ENCODE peak calls at places on chromosome 2, in ten cellular contexts. B, D, Z, H, C, L, S, F, J and V are unnamed samples.

GRCh38 chr2:63053889-63054725 is 3.5 kb downstream of the OTX1 start:
- DNase-seq in S (peak; percentile 8), Z (peak; percentile 89), F (no peak), C (no peak), H (no peak), D (peak; percentile 41), B (no peak), J (no peak), L (no peak), V (no peak)

GRCh38 chr2:215621389-215621788 is 185.5 kb upstream of the FN1 start:
- DNase-seq in H (no peak), Z (no peak), F (peak; percentile 42), D (no peak), C (no peak), J (no peak), B (no peak), S (no peak), L (no peak), V (no peak)

GRCh38 chr2:96315005-96315399 is 9.7 kb upstream of the SNRNP200 start:
- DNase-seq in H (no peak), J (no peak), B (no peak), C (no peak), L (no peak), D (no peak), Z (no peak), F (peak; percentile 16), S (no peak), V (no peak)

GRCh38 chr2:29035346-29035745 is 39.0 kb downstream of the PCARE start:
- DNase-seq in F (no peak), B (no peak), J (no peak), S (no peak), D (no peak), L (no peak), C (no peak), Z (peak; percentile 32), H (no peak), V (no peak)

GRCh38 chr2:233418761-233419625 is 64.7 kb downstream of the DGKD start:
- DNase-seq in L (peak; percentile 64), D (peak; percentile 78), J (peak; percentile 87), C (peak; percentile 62), Z (no peak), F (peak; percentile 77), B (no peak), S (peak; percentile 75), H (peak; percentile 36), V (peak; percentile 13)

GRCh38 chr2:55781542-55781941 is 87.9 kb upstream of the PNPT1 start:
- DNase-seq in H (no peak), D (no peak), C (no peak), S (no peak), F (no peak), L (no peak), Z (no peak), J (no peak), B (no peak), V (no peak)

GRCh38 chr2:36352711-36353110 is 2.9 kb upstream of the CRIM1 start:
- DNase-seq in F (peak; percentile 90), D (no peak), C (no peak), L (no peak), J (no peak), S (no peak), B (no peak), H (no peak), Z (no peak), V (no peak)

GRCh38 chr2:150938586-150938985 is 323.1 kb downstream of the RBM43 start:
- DNase-seq in F (peak; percentile 51), C (no peak), Z (no peak), J (no peak), H (no peak), L (no peak), D (no peak), S (no peak), B (no peak), V (no peak)

GRCh38 chr2:64325852-64326577 is 127.9 kb upstream of the LGALSL start:
- DNase-seq in B (no peak), Z (no peak), L (no peak), H (peak; percentile 68), J (no peak), F (no peak), D (peak; percentile 95), C (peak; percentile 97), S (no peak), V (peak; percentile 62)

GRCh38 chr2:196101325-196101981 is 32.8 kb upstream of the DNAH7 start:
- DNase-seq in J (no peak), D (peak; percentile 34), L (no peak), S (no peak), B (no peak), F (peak; percentile 77), C (peak; percentile 80), Z (no peak), H (no peak), V (no peak)

GRCh38 chr2:3959372-3959771 is 256.0 kb downstream of the DCDC2C start:
- DNase-seq in H (no peak), L (no peak), B (no peak), J (no peak), C (no peak), Z (peak; percentile 85), S (no peak), D (peak; percentile 13), F (peak; percentile 6), V (no peak)

GRCh38 chr2:63122921-63123320 is 72.3 kb downstream of the OTX1 start:
- DNase-seq in H (no peak), S (no peak), L (no peak), B (no peak), C (no peak), J (no peak), D (no peak), F (no peak), Z (no peak), V (no peak)

GRCh38 chr2:239827511-239827865 is 197.7 kb downstream of the NDUFA10 start:
- DNase-seq in D (no peak), S (no peak), J (peak; percentile 61), L (peak; percentile 9), Z (no peak), C (no peak), F (no peak), B (no peak), H (no peak), V (no peak)
- H3K9me3 ChIP-seq in D (no peaks in the 10 kb centered on the region), S (no peaks in the 10 kb centered on the region), J (no peaks in the 10 kb centered on the region), L (no peaks in the 10 kb centered on the region), Z (no peaks in the 10 kb centered on the region), C (no peaks in the 10 kb centered on the region), F (no peaks in the 10 kb centered on the region), B (no peaks in the 10 kb centered on the region), H (no peaks in the 10 kb centered on the region), V (no peaks in the 10 kb centered on the region)

DNA sequence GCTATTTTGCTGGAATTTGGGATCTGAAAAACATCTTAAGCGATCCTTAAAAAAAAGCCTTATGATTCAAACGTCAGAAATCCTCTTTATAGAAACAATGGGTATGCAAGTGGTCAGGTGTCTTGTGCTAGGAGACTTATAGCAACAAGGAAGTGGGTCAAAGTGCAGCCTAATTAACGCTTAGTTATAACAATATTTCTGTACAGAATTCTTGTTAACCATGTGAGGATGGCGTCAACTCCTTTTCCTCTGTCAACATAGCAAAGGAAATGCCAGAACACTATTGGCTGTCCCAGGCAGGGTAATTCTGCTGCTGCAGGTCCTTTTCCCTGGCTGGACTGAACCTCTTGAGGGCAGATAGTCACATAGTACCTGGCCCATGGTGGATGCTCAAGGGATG is 189.4 kb downstream of the MSH2 start:
- DNase-seq in Z (no peak), D (no peak), F (no peak), B (no peak), C (no peak), J (no peak), L (no peak), H (no peak), S (no peak), V (no peak)
- H3K9me3 ChIP-seq in Z (no peaks in the 10 kb centered on the region), D (peaks cover 10% of the 10 kb centered on the region), F (no peaks in the 10 kb centered on the region), B (peaks cover 24% of the 10 kb centered on the region), C (no peaks in the 10 kb centered on the region), J (peaks cover 4% of the 10 kb centered on the region), L (peaks cover 29% of the 10 kb centered on the region), H (peaks cover 8% of the 10 kb centered on the region), S (no peaks in the 10 kb centered on the region), V (no peaks in the 10 kb centered on the region)

DNA sequence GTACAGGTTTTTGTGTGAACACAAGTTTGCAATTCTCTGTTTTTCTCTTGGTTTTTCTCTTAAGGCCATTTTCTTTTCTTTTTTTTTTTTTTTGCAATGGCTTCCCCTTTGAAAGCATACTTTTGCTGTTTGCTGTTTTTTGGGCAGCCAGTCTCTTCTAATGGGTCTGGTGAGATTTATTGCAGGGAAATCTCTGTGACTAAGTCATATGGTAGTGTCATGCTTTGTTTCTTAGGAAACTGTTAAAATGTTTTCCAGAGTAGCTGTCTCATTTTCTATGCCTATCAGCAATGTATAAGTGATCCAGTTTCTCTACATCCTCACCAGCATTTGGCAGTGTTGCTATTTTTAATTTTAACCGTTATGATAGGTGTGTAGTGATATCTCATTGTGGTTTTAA is 27.9 kb upstream of the CDCA7 start:
- DNase-seq in J (no peak), L (no peak), F (peak; percentile 25), B (no peak), Z (peak; percentile 84), H (no peak), C (no peak), D (no peak), S (no peak), V (no peak)
- H3K9me3 ChIP-seq in J (peaks cover 17% of the 10 kb centered on the region), L (peaks cover 81% of the 10 kb centered on the region), F (no peaks in the 10 kb centered on the region), B (peaks cover 17% of the 10 kb centered on the region), Z (no peaks in the 10 kb centered on the region), H (peaks cover 4% of the 10 kb centered on the region), C (no peaks in the 10 kb centered on the region), D (peaks cover 18% of the 10 kb centered on the region), S (peaks cover 24% of the 10 kb centered on the region), V (peaks cover 6% of the 10 kb centered on the region)

GRCh38 chr2:239466046-239466754 is 65.4 kb upstream of the HDAC4 start:
- DNase-seq in F (no peak), S (no peak), J (peak; percentile 38), B (no peak), C (no peak), H (no peak), L (no peak), Z (peak; percentile 43), D (no peak), V (no peak)
- H3K9me3 ChIP-seq in F (no peaks in the 10 kb centered on the region), S (no peaks in the 10 kb centered on the region), J (no peaks in the 10 kb centered on the region), B (no peaks in the 10 kb centered on the region), C (no peaks in the 10 kb centered on the region), H (no peaks in the 10 kb centered on the region), L (no peaks in the 10 kb centered on the region), Z (no peaks in the 10 kb centered on the region), D (no peaks in the 10 kb centered on the region), V (no peaks in the 10 kb centered on the region)

GRCh38 chr2:363823-364470 is 76.1 kb upstream of the ALKAL2 start:
- DNase-seq in Z (no peak), J (no peak), D (no peak), B (no peak), C (no peak), L (no peak), F (no peak), H (no peak), S (no peak), V (no peak)

GRCh38 chr2:366706-367105 is 78.8 kb upstream of the ALKAL2 start:
- DNase-seq in J (no peak), Z (no peak), C (no peak), F (no peak), B (no peak), D (no peak), L (no peak), S (no peak), H (no peak), V (no peak)

GRCh38 chr2:367246-367645 is 79.4 kb upstream of the ALKAL2 start:
- DNase-seq in B (no peak), C (no peak), D (no peak), L (no peak), J (no peak), Z (no peak), F (peak; percentile 28), H (no peak), S (no peak), V (no peak)

GRCh38 chr2:362924-363323 is 75.0 kb upstream of the ALKAL2 start:
- DNase-seq in S (no peak), B (no peak), J (no peak), C (no peak), H (no peak), Z (no peak), L (no peak), D (no peak), F (no peak), V (no peak)

GRCh38 chr2:365367-366275 is 77.7 kb upstream of the ALKAL2 start:
- DNase-seq in L (no peak), C (no peak), Z (no peak), B (no peak), S (no peak), H (no peak), J (no peak), D (no peak), F (no peak), V (no peak)
- H3K9me3 ChIP-seq in L (peaks cover 9% of the 10 kb centered on the region), C (no peaks in the 10 kb centered on the region), Z (no peaks in the 10 kb centered on the region), B (peaks cover 7% of the 10 kb centered on the region), S (no peaks in the 10 kb centered on the region), H (no peaks in the 10 kb centered on the region), J (no peaks in the 10 kb centered on the region), D (peaks cover 9% of the 10 kb centered on the region), F (no peaks in the 10 kb centered on the region), V (no peaks in the 10 kb centered on the region)